ENCODE peak calls at places on chromosomes 3 and 15, in four cellular contexts. F is brain microvascular endothelial cell, N is mucosa of descending colon, R is pancreas. U is an unnamed sample.

GRCh38 chr3:127383656-127384179 is 95.9 kb upstream of the PRR20G start:
- DNase-seq in F (no peak), R (no peak), N (no peak), U (peak; percentile 44)

GRCh38 chr15:100889359-100890058 is 9.9 kb downstream of the ALDH1A3 start:
- DNase-seq in N (peak; percentile 23), R (peak; percentile 29), F (peak; percentile 80), U (no peak)

GRCh38 chr15:58762731-58763130 is 8.4 kb upstream of the MINDY2 start:
- DNase-seq in R (no peak), F (no peak), N (no peak), U (no peak)

GRCh38 chr15:67127925-67128324 is 62.5 kb downstream of the SMAD3 start:
- DNase-seq in N (no peak), F (peak; percentile 97), R (no peak), U (no peak)

GRCh38 chr15:100802421-100803157 is 77.0 kb upstream of the ALDH1A3 start:
- DNase-seq in N (no peak), R (no peak), F (no peak), U (no peak)

GRCh38 chr3:16300881-16301359 is 35.9 kb downstream of the OXNAD1 start:
- DNase-seq in R (no peak), F (no peak), N (peak; percentile 25), U (no peak)

GRCh38 chr3:133644768-133645167 is 17.0 kb downstream of the TOPBP1 start:
- DNase-seq in R (no peak), N (no peak), F (peak; percentile 76), U (no peak)

GRCh38 chr15:71596672-71597071 is 213.7 kb upstream of the NR2E3 start:
- DNase-seq in F (no peak), N (peak; percentile 25), R (no peak), U (no peak)

GRCh38 chr3:184914628-184915027 is 102.7 kb downstream of the VPS8 start:
- DNase-seq in N (no peak), F (peak; percentile 47), R (no peak), U (no peak)

GRCh38 chr3:70176224-70176623 is 136.2 kb downstream of the MDFIC2 start:
- DNase-seq in N (no peak), R (no peak), F (no peak), U (no peak)

DNA sequence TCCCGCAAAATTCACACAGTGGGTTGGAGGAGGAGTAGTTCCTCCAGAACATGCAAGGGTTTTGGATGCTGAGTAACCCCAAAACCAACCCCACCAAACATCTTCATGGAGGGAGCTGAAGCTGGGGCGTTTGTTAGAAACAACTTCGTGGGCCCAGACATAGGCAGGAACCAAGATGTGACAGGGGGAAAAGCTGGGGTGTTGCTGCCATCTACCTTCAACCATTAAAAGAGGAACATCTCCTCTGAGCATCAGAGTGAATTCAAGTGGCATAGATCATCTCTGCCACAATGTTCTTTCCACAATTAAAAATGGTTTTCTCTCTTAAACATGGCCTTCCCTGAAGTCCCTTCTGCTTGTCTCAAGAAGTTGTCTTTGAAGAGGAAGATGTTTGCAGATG is 20.5 kb downstream of the SIDT1 start:
- DNase-seq in N (no peak), R (no peak), F (no peak), U (no peak)
- TF ChIP-seq CTCF in N (no peak), R (no peak), F (no peak), U (no peak)

DNA sequence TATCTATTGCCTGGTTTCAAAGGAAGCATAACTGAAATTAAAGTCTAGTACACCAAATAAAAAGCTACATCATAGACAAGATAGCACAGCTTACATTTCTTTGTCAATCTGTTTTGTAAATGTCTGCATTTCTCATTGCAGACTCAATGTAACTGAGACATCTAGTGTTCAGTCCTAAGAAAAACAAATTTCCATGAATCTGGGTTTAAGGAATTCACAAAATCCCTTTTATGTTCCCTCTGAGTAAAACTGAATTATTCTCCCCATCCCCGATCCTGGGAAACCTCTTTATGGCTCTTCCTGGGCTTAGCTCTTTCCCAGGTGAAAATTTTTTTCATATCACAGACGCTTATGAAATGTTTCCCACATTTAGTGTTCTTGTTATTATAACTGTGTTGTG is 21.6 kb upstream of the RASA2 start:
- DNase-seq in R (no peak), N (no peak), F (no peak), U (no peak)
- TF ChIP-seq CTCF in R (no peak), N (no peak), F (peak; percentile 22), U (peak; percentile 79)

GRCh38 chr3:7421065-7421464 is 560.1 kb downstream of the GRM7 start:
- DNase-seq in N (no peak), R (no peak), F (no peak), U (no peak)
- TF ChIP-seq CTCF in N (no peak), R (no peak), F (no peak), U (peak; percentile 33)

DNA sequence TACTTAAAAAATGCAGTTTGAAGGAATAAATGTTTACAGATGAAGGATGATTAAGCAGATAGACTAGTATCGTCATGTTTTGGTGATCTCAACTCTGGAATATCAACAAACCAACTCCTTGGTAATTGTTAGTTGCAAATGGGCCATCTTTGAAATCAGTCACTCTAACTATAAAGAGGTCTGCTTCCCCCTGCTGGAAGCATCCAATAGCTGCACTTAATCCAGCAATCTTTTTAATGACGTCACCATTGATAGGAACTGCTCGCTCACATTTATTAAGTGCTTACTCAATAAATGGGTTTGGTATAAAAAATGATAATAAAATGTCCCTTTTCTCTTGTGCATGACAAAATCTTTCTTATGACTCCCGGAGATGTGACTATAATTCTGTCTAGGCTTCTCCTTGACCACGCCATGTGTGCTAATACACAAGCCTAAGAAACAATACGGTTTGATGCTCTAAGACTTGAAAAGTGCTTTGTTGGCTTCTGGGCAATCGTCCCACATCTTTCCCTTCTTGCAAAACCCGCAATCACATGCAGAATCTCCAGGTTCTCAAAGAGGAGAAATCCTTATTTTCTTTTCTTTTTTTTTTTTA is 227.6 kb upstream of the POU1F1 start:
- DNase-seq in F (peak; percentile 74), R (peak; percentile 24), N (peak; percentile 41), U (no peak)
- TF ChIP-seq CTCF in F (peak; percentile 84), R (peak; percentile 71), N (peak; percentile 12), U (peak; percentile 87)

U was measured in chondrocyte.